ENCODE peak calls at places on chromosomes 6 and 20, in nine cellular contexts. One of them, this sample, is unnamed.

GRCh38 chr6:37160922-37161778 is 8.8 kb upstream of the PIM1 start:
- DNase-seq in activated CD4-positive, CD25-positive, alpha-beta regulatory T cell: no peak
- DNase-seq in sigmoid colon: no peak
- DNase-seq in neuronal stem cell: no peak
- DNase-seq in activated gamma-delta T cell treated with anti-CD3 and anti-CD28 coated beads, Interleukin-2, amount 50 U/mL, for 16 hours: no peak
- DNase-seq in activated T-cell treated with anti-CD3 and anti-CD28 coated beads for 1 hour: no peak
- DNase-seq in AG10803: peak
- DNase-seq in GM04504: no peak
- DNase-seq in amniotic stem cell: no peak
- DNase-seq in this sample: peak

GRCh38 chr6:163637524-163637923 is 223.0 kb downstream of the QKI start:
- DNase-seq in activated CD4-positive, CD25-positive, alpha-beta regulatory T cell: no peak
- DNase-seq in sigmoid colon: no peak
- DNase-seq in neuronal stem cell: no peak
- DNase-seq in activated gamma-delta T cell treated with anti-CD3 and anti-CD28 coated beads, Interleukin-2, amount 50 U/mL, for 16 hours: no peak
- DNase-seq in activated T-cell treated with anti-CD3 and anti-CD28 coated beads for 1 hour: no peak
- DNase-seq in AG10803: no peak
- DNase-seq in GM04504: no peak
- DNase-seq in amniotic stem cell: no peak
- DNase-seq in this sample: no peak

GRCh38 chr6:82144852-82145332 is 102.7 kb downstream of the IBTK start:
- DNase-seq in activated CD4-positive, CD25-positive, alpha-beta regulatory T cell: no peak
- DNase-seq in sigmoid colon: no peak
- DNase-seq in neuronal stem cell: no peak
- DNase-seq in activated gamma-delta T cell treated with anti-CD3 and anti-CD28 coated beads, Interleukin-2, amount 50 U/mL, for 16 hours: no peak
- DNase-seq in activated T-cell treated with anti-CD3 and anti-CD28 coated beads for 1 hour: no peak
- DNase-seq in AG10803: peak
- DNase-seq in GM04504: peak
- DNase-seq in amniotic stem cell: peak
- DNase-seq in this sample: peak

GRCh38 chr6:37131104-37131959 is 38.6 kb upstream of the PIM1 start:
- DNase-seq in activated CD4-positive, CD25-positive, alpha-beta regulatory T cell: no peak
- DNase-seq in sigmoid colon: peak
- DNase-seq in neuronal stem cell: no peak
- DNase-seq in activated gamma-delta T cell treated with anti-CD3 and anti-CD28 coated beads, Interleukin-2, amount 50 U/mL, for 16 hours: no peak
- DNase-seq in activated T-cell treated with anti-CD3 and anti-CD28 coated beads for 1 hour: no peak
- DNase-seq in AG10803: peak
- DNase-seq in GM04504: no peak
- DNase-seq in amniotic stem cell: no peak
- DNase-seq in this sample: peak

GRCh38 chr20:13099676-13100075 is 90.9 kb downstream of the SPTLC3 start:
- DNase-seq in activated CD4-positive, CD25-positive, alpha-beta regulatory T cell: no peak
- DNase-seq in sigmoid colon: no peak
- DNase-seq in neuronal stem cell: no peak
- DNase-seq in activated gamma-delta T cell treated with anti-CD3 and anti-CD28 coated beads, Interleukin-2, amount 50 U/mL, for 16 hours: no peak
- DNase-seq in activated T-cell treated with anti-CD3 and anti-CD28 coated beads for 1 hour: no peak
- DNase-seq in AG10803: no peak
- DNase-seq in GM04504: no peak
- DNase-seq in amniotic stem cell: no peak
- DNase-seq in this sample: no peak

GRCh38 chr20:47432251-47433210 is 69.2 kb upstream of the NCOA3 start:
- DNase-seq in activated CD4-positive, CD25-positive, alpha-beta regulatory T cell: no peak
- DNase-seq in sigmoid colon: no peak
- DNase-seq in neuronal stem cell: no peak
- DNase-seq in activated gamma-delta T cell treated with anti-CD3 and anti-CD28 coated beads, Interleukin-2, amount 50 U/mL, for 16 hours: no peak
- DNase-seq in activated T-cell treated with anti-CD3 and anti-CD28 coated beads for 1 hour: no peak
- DNase-seq in AG10803: no peak
- DNase-seq in GM04504: no peak
- DNase-seq in amniotic stem cell: no peak
- DNase-seq in this sample: peak

GRCh38 chr20:47734870-47735269 is 50.4 kb downstream of the SULF2 start:
- DNase-seq in activated CD4-positive, CD25-positive, alpha-beta regulatory T cell: no peak
- DNase-seq in sigmoid colon: no peak
- DNase-seq in neuronal stem cell: no peak
- DNase-seq in activated gamma-delta T cell treated with anti-CD3 and anti-CD28 coated beads, Interleukin-2, amount 50 U/mL, for 16 hours: no peak
- DNase-seq in activated T-cell treated with anti-CD3 and anti-CD28 coated beads for 1 hour: no peak
- DNase-seq in AG10803: no peak
- DNase-seq in GM04504: no peak
- DNase-seq in amniotic stem cell: no peak
- DNase-seq in this sample: no peak

GRCh38 chr20:47283411-47283810 is 73.1 kb downstream of the ZMYND8 start:
- DNase-seq in activated CD4-positive, CD25-positive, alpha-beta regulatory T cell: no peak
- DNase-seq in sigmoid colon: no peak
- DNase-seq in neuronal stem cell: no peak
- DNase-seq in activated gamma-delta T cell treated with anti-CD3 and anti-CD28 coated beads, Interleukin-2, amount 50 U/mL, for 16 hours: no peak
- DNase-seq in activated T-cell treated with anti-CD3 and anti-CD28 coated beads for 1 hour: no peak
- DNase-seq in AG10803: no peak
- DNase-seq in GM04504: no peak
- DNase-seq in amniotic stem cell: no peak
- DNase-seq in this sample: no peak

GRCh38 chr6:93242049-93242448 is 177.3 kb downstream of the EPHA7 start:
- DNase-seq in activated CD4-positive, CD25-positive, alpha-beta regulatory T cell: no peak
- DNase-seq in sigmoid colon: no peak
- DNase-seq in neuronal stem cell: peak
- DNase-seq in activated gamma-delta T cell treated with anti-CD3 and anti-CD28 coated beads, Interleukin-2, amount 50 U/mL, for 16 hours: no peak
- DNase-seq in activated T-cell treated with anti-CD3 and anti-CD28 coated beads for 1 hour: no peak
- DNase-seq in AG10803: no peak
- DNase-seq in GM04504: no peak
- DNase-seq in amniotic stem cell: no peak
- DNase-seq in this sample: no peak

GRCh38 chr6:81781624-81782023 is 29.1 kb upstream of the TENT5A start:
- DNase-seq in activated CD4-positive, CD25-positive, alpha-beta regulatory T cell: no peak
- DNase-seq in sigmoid colon: no peak
- DNase-seq in neuronal stem cell: no peak
- DNase-seq in activated gamma-delta T cell treated with anti-CD3 and anti-CD28 coated beads, Interleukin-2, amount 50 U/mL, for 16 hours: no peak
- DNase-seq in activated T-cell treated with anti-CD3 and anti-CD28 coated beads for 1 hour: no peak
- DNase-seq in AG10803: no peak
- DNase-seq in GM04504: no peak
- DNase-seq in amniotic stem cell: no peak
- DNase-seq in this sample: no peak

GRCh38 chr6:81751388-81752083 is 945 bp downstream of the TENT5A start:
- DNase-seq in activated CD4-positive, CD25-positive, alpha-beta regulatory T cell: no peak
- DNase-seq in sigmoid colon: peak
- DNase-seq in neuronal stem cell: peak
- DNase-seq in activated gamma-delta T cell treated with anti-CD3 and anti-CD28 coated beads, Interleukin-2, amount 50 U/mL, for 16 hours: no peak
- DNase-seq in activated T-cell treated with anti-CD3 and anti-CD28 coated beads for 1 hour: peak
- DNase-seq in AG10803: peak
- DNase-seq in GM04504: no peak
- DNase-seq in amniotic stem cell: no peak
- DNase-seq in this sample: peak

GRCh38 chr20:23370274-23370673 is 8.3 kb downstream of the GZF1 start:
- DNase-seq in activated CD4-positive, CD25-positive, alpha-beta regulatory T cell: no peak
- DNase-seq in sigmoid colon: no peak
- DNase-seq in neuronal stem cell: no peak
- DNase-seq in activated gamma-delta T cell treated with anti-CD3 and anti-CD28 coated beads, Interleukin-2, amount 50 U/mL, for 16 hours: no peak
- DNase-seq in activated T-cell treated with anti-CD3 and anti-CD28 coated beads for 1 hour: no peak
- DNase-seq in AG10803: no peak
- DNase-seq in GM04504: no peak
- DNase-seq in amniotic stem cell: no peak
- DNase-seq in this sample: no peak

GRCh38 chr20:31675828-31676533 is 38.3 kb downstream of the COX4I2 start:
- DNase-seq in activated CD4-positive, CD25-positive, alpha-beta regulatory T cell: peak
- DNase-seq in sigmoid colon: no peak
- DNase-seq in neuronal stem cell: no peak
- DNase-seq in activated gamma-delta T cell treated with anti-CD3 and anti-CD28 coated beads, Interleukin-2, amount 50 U/mL, for 16 hours: peak
- DNase-seq in activated T-cell treated with anti-CD3 and anti-CD28 coated beads for 1 hour: no peak
- DNase-seq in AG10803: no peak
- DNase-seq in GM04504: no peak
- DNase-seq in amniotic stem cell: no peak
- DNase-seq in this sample: no peak

GRCh38 chr6:44006123-44006871 is 121.0 kb downstream of the MRPL14 start:
- DNase-seq in activated CD4-positive, CD25-positive, alpha-beta regulatory T cell: no peak
- DNase-seq in sigmoid colon: no peak
- DNase-seq in neuronal stem cell: no peak
- DNase-seq in activated gamma-delta T cell treated with anti-CD3 and anti-CD28 coated beads, Interleukin-2, amount 50 U/mL, for 16 hours: no peak
- DNase-seq in activated T-cell treated with anti-CD3 and anti-CD28 coated beads for 1 hour: no peak
- DNase-seq in AG10803: peak
- DNase-seq in GM04504: no peak
- DNase-seq in amniotic stem cell: no peak
- DNase-seq in this sample: no peak

GRCh38 chr6:75934643-75935472 is 137.6 kb downstream of the IMPG1 start:
- DNase-seq in activated CD4-positive, CD25-positive, alpha-beta regulatory T cell: no peak
- DNase-seq in sigmoid colon: peak
- DNase-seq in neuronal stem cell: peak
- DNase-seq in activated gamma-delta T cell treated with anti-CD3 and anti-CD28 coated beads, Interleukin-2, amount 50 U/mL, for 16 hours: no peak
- DNase-seq in activated T-cell treated with anti-CD3 and anti-CD28 coated beads for 1 hour: no peak
- DNase-seq in AG10803: peak
- DNase-seq in GM04504: peak
- DNase-seq in amniotic stem cell: peak
- DNase-seq in this sample: peak

GRCh38 chr6:28462401-28462800 is 19.1 kb upstream of the ZSCAN23 start:
- DNase-seq in activated CD4-positive, CD25-positive, alpha-beta regulatory T cell: no peak
- DNase-seq in sigmoid colon: no peak
- DNase-seq in neuronal stem cell: no peak
- DNase-seq in activated gamma-delta T cell treated with anti-CD3 and anti-CD28 coated beads, Interleukin-2, amount 50 U/mL, for 16 hours: no peak
- DNase-seq in activated T-cell treated with anti-CD3 and anti-CD28 coated beads for 1 hour: no peak
- DNase-seq in AG10803: no peak
- DNase-seq in GM04504: no peak
- DNase-seq in amniotic stem cell: no peak
- DNase-seq in this sample: no peak

GRCh38 chr6:113457156-113457555 is 400.0 kb upstream of the MARCKS start:
- DNase-seq in activated CD4-positive, CD25-positive, alpha-beta regulatory T cell: no peak
- DNase-seq in sigmoid colon: peak
- DNase-seq in neuronal stem cell: no peak
- DNase-seq in activated gamma-delta T cell treated with anti-CD3 and anti-CD28 coated beads, Interleukin-2, amount 50 U/mL, for 16 hours: no peak
- DNase-seq in activated T-cell treated with anti-CD3 and anti-CD28 coated beads for 1 hour: no peak
- DNase-seq in AG10803: peak
- DNase-seq in GM04504: peak
- DNase-seq in amniotic stem cell: peak
- DNase-seq in this sample: no peak

GRCh38 chr20:38059832-38060231 is 26.3 kb downstream of the RPRD1B start:
- DNase-seq in activated CD4-positive, CD25-positive, alpha-beta regulatory T cell: no peak
- DNase-seq in sigmoid colon: no peak
- DNase-seq in neuronal stem cell: no peak
- DNase-seq in activated gamma-delta T cell treated with anti-CD3 and anti-CD28 coated beads, Interleukin-2, amount 50 U/mL, for 16 hours: no peak
- DNase-seq in activated T-cell treated with anti-CD3 and anti-CD28 coated beads for 1 hour: no peak
- DNase-seq in AG10803: no peak
- DNase-seq in GM04504: no peak
- DNase-seq in amniotic stem cell: no peak
- DNase-seq in this sample: no peak